ENCODE peak calls at places on chromosomes 11 and 22, in five cellular contexts. One of them, this sample, is unnamed. For H3K4me1, the result is how much of the 10 kb centered on the place peaks cover.

GRCh38 chr22:44550666-44551491 is 52.8 kb upstream of the RTL6 start:
- DNase-seq in Peyer's patch: peak
- DNase-seq in adrenal gland: peak
- DNase-seq in lung: peak
- DNase-seq in CD8-positive, alpha-beta memory T cell: peak
- DNase-seq in this sample: no peak

GRCh38 chr11:15941206-15941770 is 415.1 kb downstream of the SOX6 start:
- DNase-seq in lung: no peak
- DNase-seq in adrenal gland: peak
- DNase-seq in CD8-positive, alpha-beta memory T cell: no peak
- DNase-seq in Peyer's patch: no peak
- DNase-seq in this sample: peak

GRCh38 chr22:30310881-30311771 is 15.6 kb downstream of the TBC1D10A start:
- DNase-seq in adrenal gland: peak
- DNase-seq in CD8-positive, alpha-beta memory T cell: no peak
- DNase-seq in Peyer's patch: no peak
- DNase-seq in lung: peak
- DNase-seq in this sample: no peak

GRCh38 chr11:65900125-65900898 is at the start of gene FOSL1:
- DNase-seq in adrenal gland: peak
- DNase-seq in Peyer's patch: peak
- DNase-seq in CD8-positive, alpha-beta memory T cell: peak
- DNase-seq in lung: peak
- DNase-seq in this sample: peak

GRCh38 chr22:49833340-49834007 is 5.8 kb upstream of the BRD1 start:
- DNase-seq in adrenal gland: no peak
- DNase-seq in CD8-positive, alpha-beta memory T cell: no peak
- DNase-seq in lung: peak
- DNase-seq in Peyer's patch: no peak
- DNase-seq in this sample: no peak

GRCh38 chr11:120344302-120345004 is 8.2 kb downstream of the ARHGEF12 start:
- DNase-seq in adrenal gland: no peak
- DNase-seq in lung: no peak
- DNase-seq in Peyer's patch: peak
- DNase-seq in CD8-positive, alpha-beta memory T cell: peak
- DNase-seq in this sample: no peak

GRCh38 chr11:45252134-45252856 is 33.8 kb downstream of the SYT13 start:
- DNase-seq in CD8-positive, alpha-beta memory T cell: no peak
- DNase-seq in adrenal gland: peak
- DNase-seq in lung: no peak
- DNase-seq in Peyer's patch: peak
- DNase-seq in this sample: peak

GRCh38 chr11:117328414-117329010 is 858 bp downstream of the CEP164 start:
- DNase-seq in Peyer's patch: no peak
- DNase-seq in adrenal gland: peak
- DNase-seq in lung: peak
- DNase-seq in CD8-positive, alpha-beta memory T cell: no peak
- DNase-seq in this sample: no peak

GRCh38 chr22:32409977-32410376 is 2.1 kb downstream of the RTCB start:
- DNase-seq in lung: no peak
- DNase-seq in adrenal gland: no peak
- DNase-seq in Peyer's patch: no peak
- DNase-seq in CD8-positive, alpha-beta memory T cell: no peak
- DNase-seq in this sample: no peak

GRCh38 chr11:112797653-112798293 is 163.4 kb upstream of the NCAM1 start:
- DNase-seq in lung: no peak
- DNase-seq in Peyer's patch: no peak
- DNase-seq in adrenal gland: peak
- DNase-seq in CD8-positive, alpha-beta memory T cell: peak
- DNase-seq in this sample: no peak

GRCh38 chr11:70100791-70101190 is 22.7 kb downstream of the ANO1 start:
- DNase-seq in CD8-positive, alpha-beta memory T cell: no peak
- DNase-seq in Peyer's patch: no peak
- DNase-seq in lung: no peak
- DNase-seq in adrenal gland: no peak
- DNase-seq in this sample: no peak

GRCh38 chr11:6625156-6625831 is 6.1 kb upstream of the TPP1 start:
- DNase-seq in Peyer's patch: no peak
- DNase-seq in adrenal gland: no peak
- DNase-seq in lung: no peak
- DNase-seq in CD8-positive, alpha-beta memory T cell: no peak
- DNase-seq in this sample: no peak

GRCh38 chr11:29300441-29300840 is 716.4 kb downstream of the KCNA4 start:
- DNase-seq in lung: no peak
- DNase-seq in CD8-positive, alpha-beta memory T cell: no peak
- DNase-seq in Peyer's patch: no peak
- DNase-seq in adrenal gland: no peak
- DNase-seq in this sample: no peak

GRCh38 chr11:32830413-32830738 is 649 bp downstream of the PRRG4 start:
- DNase-seq in adrenal gland: no peak
- DNase-seq in lung: peak
- DNase-seq in CD8-positive, alpha-beta memory T cell: no peak
- DNase-seq in Peyer's patch: no peak
- DNase-seq in this sample: peak

GRCh38 chr11:47566166-47566546 is 757 bp downstream of the PTPMT1 start:
- DNase-seq in CD8-positive, alpha-beta memory T cell: no peak
- DNase-seq in Peyer's patch: no peak
- DNase-seq in adrenal gland: peak
- DNase-seq in lung: no peak
- DNase-seq in this sample: no peak

GRCh38 chr11:76166314-76166713 is 40.0 kb downstream of the WNT11 start:
- DNase-seq in CD8-positive, alpha-beta memory T cell: no peak
- DNase-seq in lung: no peak
- DNase-seq in adrenal gland: no peak
- DNase-seq in Peyer's patch: no peak
- DNase-seq in this sample: no peak

GRCh38 chr22:49362393-49362792 is 465.3 kb downstream of the BRD1 start:
- DNase-seq in adrenal gland: no peak
- DNase-seq in CD8-positive, alpha-beta memory T cell: no peak
- DNase-seq in Peyer's patch: peak
- DNase-seq in lung: peak
- DNase-seq in this sample: no peak

GRCh38 chr11:70109006-70109405 is 30.9 kb downstream of the ANO1 start:
- DNase-seq in adrenal gland: peak
- DNase-seq in lung: no peak
- DNase-seq in CD8-positive, alpha-beta memory T cell: no peak
- DNase-seq in Peyer's patch: no peak
- DNase-seq in this sample: no peak

GRCh38 chr22:29958170-29958569 is 75.2 kb downstream of the MTMR3 start:
- DNase-seq in adrenal gland: no peak
- DNase-seq in lung: no peak
- DNase-seq in CD8-positive, alpha-beta memory T cell: no peak
- DNase-seq in Peyer's patch: no peak
- DNase-seq in this sample: no peak

GRCh38 chr11:106137061-106137460 is 59.6 kb downstream of the AASDHPPT start:
- DNase-seq in lung: no peak
- DNase-seq in CD8-positive, alpha-beta memory T cell: no peak
- DNase-seq in Peyer's patch: no peak
- DNase-seq in adrenal gland: no peak
- DNase-seq in this sample: no peak

GRCh38 chr11:6607190-6607635 is 3.6 kb downstream of the ILK start:
- DNase-seq in adrenal gland: peak
- DNase-seq in Peyer's patch: no peak
- DNase-seq in lung: peak
- DNase-seq in CD8-positive, alpha-beta memory T cell: no peak
- DNase-seq in this sample: no peak

GRCh38 chr22:49354516-49355205 is 473.0 kb downstream of the BRD1 start:
- DNase-seq in Peyer's patch: no peak
- DNase-seq in lung: no peak
- DNase-seq in adrenal gland: no peak
- DNase-seq in CD8-positive, alpha-beta memory T cell: no peak
- DNase-seq in this sample: no peak

GRCh38 chr11:10622108-10622507 is 53.6 kb upstream of the LYVE1 start:
- DNase-seq in CD8-positive, alpha-beta memory T cell: no peak
- DNase-seq in adrenal gland: peak
- DNase-seq in lung: no peak
- DNase-seq in Peyer's patch: no peak
- DNase-seq in this sample: no peak

GRCh38 chr11:100769165-100769564 is 82.1 kb downstream of the ARHGAP42 start:
- DNase-seq in lung: no peak
- DNase-seq in adrenal gland: no peak
- DNase-seq in CD8-positive, alpha-beta memory T cell: no peak
- DNase-seq in Peyer's patch: no peak
- DNase-seq in this sample: peak

GRCh38 chr11:70319694-70320093 is 49.2 kb downstream of the PPFIA1 start:
- DNase-seq in adrenal gland: no peak
- DNase-seq in Peyer's patch: no peak
- DNase-seq in lung: peak
- DNase-seq in CD8-positive, alpha-beta memory T cell: no peak
- DNase-seq in this sample: no peak

GRCh38 chr11:120188831-120189455 is 21.9 kb upstream of the OAF start:
- DNase-seq in adrenal gland: no peak
- DNase-seq in Peyer's patch: no peak
- DNase-seq in lung: no peak
- DNase-seq in CD8-positive, alpha-beta memory T cell: no peak
- DNase-seq in this sample: no peak

GRCh38 chr11:16511109-16511806 is 154.9 kb upstream of the SOX6 start:
- DNase-seq in CD8-positive, alpha-beta memory T cell: no peak
- DNase-seq in Peyer's patch: no peak
- DNase-seq in adrenal gland: no peak
- DNase-seq in lung: no peak
- DNase-seq in this sample: no peak

GRCh38 chr22:44758354-44758969 is 6.1 kb downstream of the ARHGAP8 start:
- DNase-seq in Peyer's patch: no peak
- DNase-seq in CD8-positive, alpha-beta memory T cell: no peak
- DNase-seq in lung: no peak
- DNase-seq in adrenal gland: no peak
- DNase-seq in this sample: no peak

GRCh38 chr11:133904818-133905515 is 51.8 kb downstream of the IGSF9B start:
- DNase-seq in Peyer's patch: no peak
- DNase-seq in CD8-positive, alpha-beta memory T cell: no peak
- DNase-seq in lung: no peak
- DNase-seq in adrenal gland: no peak
- DNase-seq in this sample: no peak

GRCh38 chr11:11027271-11027670 is 169.4 kb upstream of the ZBED5 start:
- DNase-seq in Peyer's patch: no peak
- DNase-seq in lung: peak
- DNase-seq in adrenal gland: no peak
- DNase-seq in CD8-positive, alpha-beta memory T cell: no peak
- DNase-seq in this sample: no peak

GRCh38 chr22:46607483-46608114 is 12.6 kb upstream of the GRAMD4 start:
- DNase-seq in adrenal gland: no peak
- DNase-seq in CD8-positive, alpha-beta memory T cell: no peak
- DNase-seq in Peyer's patch: no peak
- DNase-seq in lung: peak
- DNase-seq in this sample: no peak
- H3K4me1 ChIP-seq in adrenal gland: under half
- H3K4me1 ChIP-seq in CD8-positive, alpha-beta memory T cell: under half
- H3K4me1 ChIP-seq in Peyer's patch: under half
- H3K4me1 ChIP-seq in lung: under half
- H3K4me1 ChIP-seq in this sample: under half

DNA sequence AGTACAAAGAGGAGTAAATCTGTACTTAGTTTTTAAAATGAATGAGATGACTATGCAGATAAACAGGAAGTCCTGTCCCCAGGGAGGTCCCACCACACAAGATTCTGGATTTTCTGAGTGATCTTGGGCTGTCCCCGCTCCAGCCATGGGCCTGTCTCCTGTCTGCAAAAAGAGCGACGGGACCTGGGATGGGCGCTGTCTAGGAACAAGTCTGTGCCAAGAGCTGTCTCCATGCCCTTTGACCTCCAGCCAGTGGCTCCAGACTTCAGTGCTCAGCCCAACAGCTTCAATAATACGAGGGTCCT is 6.0 kb downstream of the CSNK1E start:
- DNase-seq in CD8-positive, alpha-beta memory T cell: no peak
- DNase-seq in adrenal gland: no peak
- DNase-seq in Peyer's patch: peak
- DNase-seq in lung: no peak
- DNase-seq in this sample: no peak
- H3K4me1 ChIP-seq in CD8-positive, alpha-beta memory T cell: under half
- H3K4me1 ChIP-seq in adrenal gland: under half
- H3K4me1 ChIP-seq in Peyer's patch: under half
- H3K4me1 ChIP-seq in lung: under half
- H3K4me1 ChIP-seq in this sample: under half

GRCh38 chr22:47543447-47543846 is 781.0 kb downstream of the TBC1D22A start:
- DNase-seq in CD8-positive, alpha-beta memory T cell: no peak
- DNase-seq in lung: peak
- DNase-seq in Peyer's patch: no peak
- DNase-seq in adrenal gland: no peak
- DNase-seq in this sample: no peak

GRCh38 chr22:47539374-47539773 is 776.9 kb downstream of the TBC1D22A start:
- DNase-seq in CD8-positive, alpha-beta memory T cell: no peak
- DNase-seq in Peyer's patch: no peak
- DNase-seq in adrenal gland: no peak
- DNase-seq in lung: peak
- DNase-seq in this sample: no peak

GRCh38 chr22:47535681-47536080 is 773.2 kb downstream of the TBC1D22A start:
- DNase-seq in lung: no peak
- DNase-seq in adrenal gland: no peak
- DNase-seq in CD8-positive, alpha-beta memory T cell: no peak
- DNase-seq in Peyer's patch: no peak
- DNase-seq in this sample: no peak

GRCh38 chr22:47544696-47545095 is 782.2 kb downstream of the TBC1D22A start:
- DNase-seq in lung: peak
- DNase-seq in Peyer's patch: no peak
- DNase-seq in CD8-positive, alpha-beta memory T cell: no peak
- DNase-seq in adrenal gland: no peak
- DNase-seq in this sample: no peak

DNA sequence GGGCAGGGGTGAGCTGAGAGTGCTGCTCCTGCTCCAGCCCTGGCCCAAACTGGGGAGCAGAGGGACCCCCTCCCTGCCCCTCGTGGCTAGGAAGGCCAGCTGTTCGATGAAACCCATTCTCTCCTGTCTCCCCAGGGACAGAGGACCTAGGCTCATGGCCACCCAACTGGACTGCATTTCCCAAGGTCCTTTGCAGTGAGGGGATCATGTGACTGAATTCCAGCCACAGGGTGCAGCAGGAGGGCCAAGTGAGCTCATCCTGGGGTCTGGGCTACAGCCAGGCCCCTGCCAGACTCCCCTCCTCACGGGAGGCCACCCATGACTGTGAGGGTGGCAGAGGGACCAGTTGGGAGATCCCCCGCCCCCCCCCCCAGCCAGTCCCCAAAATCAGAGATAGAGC is 777.6 kb downstream of the TBC1D22A start:
- DNase-seq in Peyer's patch: no peak
- DNase-seq in adrenal gland: no peak
- DNase-seq in CD8-positive, alpha-beta memory T cell: no peak
- DNase-seq in lung: no peak
- DNase-seq in this sample: no peak
- H3K4me1 ChIP-seq in Peyer's patch: under half
- H3K4me1 ChIP-seq in adrenal gland: under half
- H3K4me1 ChIP-seq in CD8-positive, alpha-beta memory T cell: under half
- H3K4me1 ChIP-seq in lung: under half
- H3K4me1 ChIP-seq in this sample: under half

GRCh38 chr22:38716271-38716670 is 10.5 kb downstream of the GTPBP1 start:
- DNase-seq in lung: no peak
- DNase-seq in Peyer's patch: no peak
- DNase-seq in adrenal gland: no peak
- DNase-seq in CD8-positive, alpha-beta memory T cell: no peak
- DNase-seq in this sample: no peak
- H3K4me1 ChIP-seq in lung: under half
- H3K4me1 ChIP-seq in Peyer's patch: under half
- H3K4me1 ChIP-seq in adrenal gland: under half
- H3K4me1 ChIP-seq in CD8-positive, alpha-beta memory T cell: under half
- H3K4me1 ChIP-seq in this sample: under half